ENCODE peak calls at places on chromosomes 13 and 19, in seven cellular contexts. One of them, this sample, is unnamed.

GRCh38 chr13:28611021-28611420 is 47.9 kb upstream of the POMP start:
- DNase-seq in heart left ventricle: no peak
- DNase-seq in uterus: no peak
- DNase-seq in vagina: no peak
- DNase-seq in Peyer's patch: no peak
- DNase-seq in prostate gland: no peak
- DNase-seq in tibial nerve: no peak
- DNase-seq in this sample: no peak

GRCh38 chr19:10137751-10138682 is 18.3 kb upstream of the EIF3G start:
- DNase-seq in heart left ventricle: no peak
- DNase-seq in uterus: no peak
- DNase-seq in vagina: no peak
- DNase-seq in Peyer's patch: no peak
- DNase-seq in prostate gland: no peak
- DNase-seq in tibial nerve: no peak
- DNase-seq in this sample: no peak

GRCh38 chr13:106835477-106835876 is 267.5 kb upstream of the ARGLU1 start:
- DNase-seq in heart left ventricle: no peak
- DNase-seq in uterus: no peak
- DNase-seq in vagina: no peak
- DNase-seq in Peyer's patch: no peak
- DNase-seq in prostate gland: no peak
- DNase-seq in tibial nerve: no peak
- DNase-seq in this sample: no peak

GRCh38 chr13:46542833-46543232 is 10.1 kb upstream of the LRCH1 start:
- DNase-seq in heart left ventricle: no peak
- DNase-seq in uterus: no peak
- DNase-seq in vagina: no peak
- DNase-seq in Peyer's patch: no peak
- DNase-seq in prostate gland: no peak
- DNase-seq in tibial nerve: no peak
- DNase-seq in this sample: no peak

GRCh38 chr19:34041922-34042521 is 130.3 kb upstream of the LSM14A start:
- DNase-seq in heart left ventricle: peak
- DNase-seq in uterus: peak
- DNase-seq in vagina: no peak
- DNase-seq in Peyer's patch: peak
- DNase-seq in prostate gland: no peak
- DNase-seq in tibial nerve: peak
- DNase-seq in this sample: no peak

GRCh38 chr13:98321356-98321755 is 144.3 kb upstream of the RNF113B start:
- DNase-seq in heart left ventricle: no peak
- DNase-seq in uterus: no peak
- DNase-seq in vagina: no peak
- DNase-seq in Peyer's patch: no peak
- DNase-seq in prostate gland: no peak
- DNase-seq in tibial nerve: no peak
- DNase-seq in this sample: no peak

GRCh38 chr13:20492641-20493040 is 33.0 kb downstream of the CRYL1 start:
- DNase-seq in heart left ventricle: no peak
- DNase-seq in uterus: no peak
- DNase-seq in vagina: no peak
- DNase-seq in Peyer's patch: no peak
- DNase-seq in prostate gland: no peak
- DNase-seq in tibial nerve: no peak
- DNase-seq in this sample: no peak

GRCh38 chr13:28753946-28754345 is 35.2 kb upstream of the SLC46A3 start:
- DNase-seq in heart left ventricle: no peak
- DNase-seq in uterus: no peak
- DNase-seq in vagina: no peak
- DNase-seq in Peyer's patch: no peak
- DNase-seq in prostate gland: no peak
- DNase-seq in tibial nerve: no peak
- DNase-seq in this sample: no peak

GRCh38 chr13:66831317-66831716 is 398.8 kb downstream of the PCDH9 start:
- DNase-seq in heart left ventricle: no peak
- DNase-seq in uterus: no peak
- DNase-seq in vagina: no peak
- DNase-seq in Peyer's patch: no peak
- DNase-seq in prostate gland: no peak
- DNase-seq in tibial nerve: no peak
- DNase-seq in this sample: no peak

GRCh38 chr19:10289836-10290438 is at the start of gene ICAM5:
- DNase-seq in heart left ventricle: no peak
- DNase-seq in uterus: no peak
- DNase-seq in vagina: no peak
- DNase-seq in Peyer's patch: no peak
- DNase-seq in prostate gland: no peak
- DNase-seq in tibial nerve: no peak
- DNase-seq in this sample: no peak

GRCh38 chr13:70580825-70581224 is 472.6 kb upstream of the KLHL1 start:
- DNase-seq in heart left ventricle: no peak
- DNase-seq in uterus: no peak
- DNase-seq in vagina: no peak
- DNase-seq in Peyer's patch: no peak
- DNase-seq in prostate gland: no peak
- DNase-seq in tibial nerve: no peak
- DNase-seq in this sample: no peak

GRCh38 chr13:31719214-31719613 is 20.1 kb upstream of the RXFP2 start:
- DNase-seq in heart left ventricle: no peak
- DNase-seq in uterus: no peak
- DNase-seq in vagina: no peak
- DNase-seq in Peyer's patch: no peak
- DNase-seq in prostate gland: no peak
- DNase-seq in tibial nerve: no peak
- DNase-seq in this sample: no peak

GRCh38 chr13:33775339-33776108 is 42.4 kb upstream of the RFC3 start:
- DNase-seq in heart left ventricle: no peak
- DNase-seq in uterus: no peak
- DNase-seq in vagina: no peak
- DNase-seq in Peyer's patch: no peak
- DNase-seq in prostate gland: no peak
- DNase-seq in tibial nerve: no peak
- DNase-seq in this sample: no peak

GRCh38 chr19:18147396-18147795 is 5.6 kb upstream of the PIK3R2 start:
- DNase-seq in heart left ventricle: no peak
- DNase-seq in uterus: no peak
- DNase-seq in vagina: no peak
- DNase-seq in Peyer's patch: no peak
- DNase-seq in prostate gland: no peak
- DNase-seq in tibial nerve: no peak
- DNase-seq in this sample: no peak

GRCh38 chr19:56350416-56351045 is 35.9 kb upstream of the ZSCAN5A start:
- DNase-seq in heart left ventricle: no peak
- DNase-seq in uterus: peak
- DNase-seq in vagina: no peak
- DNase-seq in Peyer's patch: peak
- DNase-seq in prostate gland: peak
- DNase-seq in tibial nerve: no peak
- DNase-seq in this sample: no peak

GRCh38 chr13:43787998-43788397 is 1.2 kb upstream of the ENOX1 start:
- DNase-seq in heart left ventricle: no peak
- DNase-seq in uterus: peak
- DNase-seq in vagina: no peak
- DNase-seq in Peyer's patch: no peak
- DNase-seq in prostate gland: no peak
- DNase-seq in tibial nerve: no peak
- DNase-seq in this sample: no peak

GRCh38 chr13:37870895-37871550 is 1.5 kb upstream of the TRPC4 start:
- DNase-seq in heart left ventricle: no peak
- DNase-seq in uterus: no peak
- DNase-seq in vagina: no peak
- DNase-seq in Peyer's patch: no peak
- DNase-seq in prostate gland: no peak
- DNase-seq in tibial nerve: no peak
- DNase-seq in this sample: no peak

GRCh38 chr13:99829156-99829555 is 142.4 kb downstream of the ZIC5 start:
- DNase-seq in heart left ventricle: no peak
- DNase-seq in uterus: no peak
- DNase-seq in vagina: no peak
- DNase-seq in Peyer's patch: no peak
- DNase-seq in prostate gland: no peak
- DNase-seq in tibial nerve: no peak
- DNase-seq in this sample: no peak

GRCh38 chr13:93304868-93305613 is 78.4 kb downstream of the GPC6 start:
- DNase-seq in heart left ventricle: no peak
- DNase-seq in uterus: no peak
- DNase-seq in vagina: no peak
- DNase-seq in Peyer's patch: no peak
- DNase-seq in prostate gland: no peak
- DNase-seq in tibial nerve: no peak
- DNase-seq in this sample: no peak

GRCh38 chr13:99743079-99743478 is 228.5 kb downstream of the ZIC5 start:
- DNase-seq in heart left ventricle: no peak
- DNase-seq in uterus: no peak
- DNase-seq in vagina: no peak
- DNase-seq in Peyer's patch: no peak
- DNase-seq in prostate gland: no peak
- DNase-seq in tibial nerve: no peak
- DNase-seq in this sample: no peak

GRCh38 chr13:36395280-36395679 is 37.0 kb upstream of the CCNA1 start:
- DNase-seq in heart left ventricle: no peak
- DNase-seq in uterus: no peak
- DNase-seq in vagina: no peak
- DNase-seq in Peyer's patch: no peak
- DNase-seq in prostate gland: no peak
- DNase-seq in tibial nerve: no peak
- DNase-seq in this sample: no peak

GRCh38 chr13:113722921-113723320 is 36.1 kb upstream of the TMEM255B start:
- DNase-seq in heart left ventricle: peak
- DNase-seq in uterus: no peak
- DNase-seq in vagina: no peak
- DNase-seq in Peyer's patch: no peak
- DNase-seq in prostate gland: no peak
- DNase-seq in tibial nerve: no peak
- DNase-seq in this sample: no peak

GRCh38 chr13:22800726-22801401 is 379.9 kb upstream of the SGCG start:
- DNase-seq in heart left ventricle: no peak
- DNase-seq in uterus: no peak
- DNase-seq in vagina: no peak
- DNase-seq in Peyer's patch: no peak
- DNase-seq in prostate gland: no peak
- DNase-seq in tibial nerve: peak
- DNase-seq in this sample: no peak

GRCh38 chr19:10655457-10656312 is 1.5 kb downstream of the ILF3 start:
- DNase-seq in heart left ventricle: no peak
- DNase-seq in uterus: no peak
- DNase-seq in vagina: no peak
- DNase-seq in Peyer's patch: no peak
- DNase-seq in prostate gland: peak
- DNase-seq in tibial nerve: no peak
- DNase-seq in this sample: no peak

GRCh38 chr13:61880576-61881283 is 465.1 kb upstream of the PCDH20 start:
- DNase-seq in heart left ventricle: no peak
- DNase-seq in uterus: no peak
- DNase-seq in vagina: no peak
- DNase-seq in Peyer's patch: no peak
- DNase-seq in prostate gland: no peak
- DNase-seq in tibial nerve: no peak
- DNase-seq in this sample: no peak

GRCh38 chr13:42807866-42808265 is 26.5 kb downstream of the FAM216B start:
- DNase-seq in heart left ventricle: no peak
- DNase-seq in uterus: no peak
- DNase-seq in vagina: no peak
- DNase-seq in Peyer's patch: no peak
- DNase-seq in prostate gland: no peak
- DNase-seq in tibial nerve: no peak
- DNase-seq in this sample: no peak

GRCh38 chr13:24636776-24637175 is 43.4 kb upstream of the ATP12A start:
- DNase-seq in heart left ventricle: no peak
- DNase-seq in uterus: no peak
- DNase-seq in vagina: no peak
- DNase-seq in Peyer's patch: no peak
- DNase-seq in prostate gland: no peak
- DNase-seq in tibial nerve: no peak
- DNase-seq in this sample: no peak
- TF ChIP-seq POLR2A in heart left ventricle: no peak
- TF ChIP-seq POLR2A in uterus: no peak
- TF ChIP-seq POLR2A in vagina: no peak
- TF ChIP-seq POLR2A in Peyer's patch: no peak
- TF ChIP-seq POLR2A in prostate gland: no peak
- TF ChIP-seq POLR2A in tibial nerve: no peak
- TF ChIP-seq POLR2A in this sample: no peak

GRCh38 chr19:6690160-6690885 is 20.4 kb upstream of the TNFSF14 start:
- DNase-seq in heart left ventricle: no peak
- DNase-seq in uterus: no peak
- DNase-seq in vagina: no peak
- DNase-seq in Peyer's patch: no peak
- DNase-seq in prostate gland: no peak
- DNase-seq in tibial nerve: no peak
- DNase-seq in this sample: no peak
- H3K4me3 ChIP-seq in heart left ventricle: no peak
- H3K4me3 ChIP-seq in uterus: no peak
- H3K4me3 ChIP-seq in vagina: no peak
- H3K4me3 ChIP-seq in Peyer's patch: no peak
- H3K4me3 ChIP-seq in prostate gland: no peak
- H3K4me3 ChIP-seq in tibial nerve: no peak
- H3K4me3 ChIP-seq in this sample: no peak

DNA sequence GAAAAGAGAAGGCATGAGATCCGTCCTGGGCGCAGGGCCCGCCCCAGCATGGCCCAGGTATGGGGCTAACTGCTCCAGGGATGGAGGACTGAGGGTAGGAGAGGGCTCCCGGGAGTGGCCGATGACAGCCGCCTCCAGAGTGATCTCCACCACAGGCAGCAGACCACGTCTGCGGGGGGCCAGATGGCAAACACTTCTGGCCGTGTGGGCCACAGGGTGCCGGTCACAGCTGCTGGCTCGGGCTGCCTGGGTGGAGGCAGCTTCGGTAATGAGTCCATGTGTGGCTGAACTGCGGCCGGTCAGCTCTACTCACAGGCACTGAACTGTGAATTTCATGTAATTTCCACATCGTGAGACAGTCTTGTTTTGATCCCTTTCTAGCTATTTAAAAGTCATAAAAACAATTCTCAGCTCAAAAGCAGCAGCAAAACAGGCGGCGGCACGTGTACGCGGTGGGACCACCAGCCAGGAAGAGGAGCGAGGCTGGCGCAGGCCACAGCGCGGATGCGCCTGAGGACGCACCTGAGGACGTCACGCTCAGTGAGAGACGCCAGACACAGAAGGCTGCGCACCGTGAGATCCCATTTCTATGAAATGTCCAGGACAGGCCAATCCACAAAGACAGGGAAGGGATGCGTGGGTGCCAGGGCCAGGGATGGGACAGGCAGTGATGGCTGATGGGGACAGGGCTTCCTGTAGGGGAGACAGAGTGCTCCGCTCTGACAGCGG is 4.0 kb downstream of the LSM7 start:
- DNase-seq in heart left ventricle: no peak
- DNase-seq in uterus: no peak
- DNase-seq in vagina: no peak
- DNase-seq in Peyer's patch: peak
- DNase-seq in prostate gland: no peak
- DNase-seq in tibial nerve: no peak
- DNase-seq in this sample: no peak
- H3K27ac ChIP-seq in heart left ventricle: no peak
- H3K27ac ChIP-seq in uterus: no peak
- H3K27ac ChIP-seq in vagina: no peak
- H3K27ac ChIP-seq in Peyer's patch: no peak
- H3K27ac ChIP-seq in prostate gland: no peak
- H3K27ac ChIP-seq in tibial nerve: peak
- H3K27ac ChIP-seq in this sample: no peak

GRCh38 chr19:42121666-42122069 is 10.6 kb downstream of the POU2F2 start:
- DNase-seq in heart left ventricle: peak
- DNase-seq in uterus: peak
- DNase-seq in vagina: no peak
- DNase-seq in Peyer's patch: peak
- DNase-seq in prostate gland: no peak
- DNase-seq in tibial nerve: no peak
- DNase-seq in this sample: no peak
- TF ChIP-seq POLR2A in heart left ventricle: no peak
- TF ChIP-seq POLR2A in uterus: no peak
- TF ChIP-seq POLR2A in vagina: no peak
- TF ChIP-seq POLR2A in Peyer's patch: no peak
- TF ChIP-seq POLR2A in prostate gland: no peak
- TF ChIP-seq POLR2A in tibial nerve: no peak
- TF ChIP-seq POLR2A in this sample: no peak